ENCODE peak calls at places on chromosome 15, in nine cellular contexts. One of them, this sample, is unnamed. For H3K27me3 and H3K4me1, the result is how much of the 10 kb centered on the place peaks cover.

GRCh38 chr15:98753726-98754125 is 105.4 kb downstream of the IGF1R start:
- DNase-seq in spleen: no peak
- DNase-seq in CD8-positive, alpha-beta T cell: no peak
- DNase-seq in cardiac muscle cell: no peak
- DNase-seq in body of pancreas: no peak
- DNase-seq in mammary epithelial cell: no peak
- DNase-seq in uterus: no peak
- DNase-seq in ovary: no peak
- DNase-seq in adrenal gland: no peak
- DNase-seq in this sample: no peak

GRCh38 chr15:96585634-96586386 is 255.3 kb downstream of the NR2F2 start:
- DNase-seq in ovary: no peak
- DNase-seq in uterus: no peak
- DNase-seq in adrenal gland: no peak
- DNase-seq in mammary epithelial cell: no peak
- DNase-seq in spleen: no peak
- DNase-seq in CD8-positive, alpha-beta T cell: no peak
- DNase-seq in cardiac muscle cell: no peak
- DNase-seq in body of pancreas: no peak
- DNase-seq in this sample: no peak

GRCh38 chr15:41880156-41880877 is 13.5 kb downstream of the SPTBN5 start:
- DNase-seq in spleen: peak
- DNase-seq in ovary: no peak
- DNase-seq in body of pancreas: no peak
- DNase-seq in adrenal gland: no peak
- DNase-seq in CD8-positive, alpha-beta T cell: no peak
- DNase-seq in cardiac muscle cell: no peak
- DNase-seq in uterus: no peak
- DNase-seq in mammary epithelial cell: no peak
- DNase-seq in this sample: no peak

GRCh38 chr15:84657748-84658079 is 285 bp downstream of the NMB start:
- DNase-seq in uterus: peak
- DNase-seq in spleen: no peak
- DNase-seq in body of pancreas: no peak
- DNase-seq in ovary: no peak
- DNase-seq in CD8-positive, alpha-beta T cell: no peak
- DNase-seq in mammary epithelial cell: no peak
- DNase-seq in adrenal gland: no peak
- DNase-seq in cardiac muscle cell: no peak
- DNase-seq in this sample: no peak

GRCh38 chr15:41789237-41789636 is 15.0 kb downstream of the MAPKBP1 start:
- DNase-seq in ovary: no peak
- DNase-seq in CD8-positive, alpha-beta T cell: no peak
- DNase-seq in uterus: no peak
- DNase-seq in spleen: no peak
- DNase-seq in cardiac muscle cell: peak
- DNase-seq in adrenal gland: no peak
- DNase-seq in body of pancreas: no peak
- DNase-seq in mammary epithelial cell: no peak
- DNase-seq in this sample: no peak

GRCh38 chr15:71456362-71456761 is 341.1 kb downstream of the THSD4 start:
- DNase-seq in ovary: no peak
- DNase-seq in CD8-positive, alpha-beta T cell: no peak
- DNase-seq in adrenal gland: no peak
- DNase-seq in mammary epithelial cell: no peak
- DNase-seq in spleen: no peak
- DNase-seq in cardiac muscle cell: no peak
- DNase-seq in body of pancreas: no peak
- DNase-seq in uterus: no peak
- DNase-seq in this sample: no peak

GRCh38 chr15:77532067-77532710 is 100.5 kb downstream of the LINGO1 start:
- DNase-seq in CD8-positive, alpha-beta T cell: no peak
- DNase-seq in mammary epithelial cell: no peak
- DNase-seq in adrenal gland: no peak
- DNase-seq in uterus: no peak
- DNase-seq in ovary: peak
- DNase-seq in spleen: peak
- DNase-seq in cardiac muscle cell: no peak
- DNase-seq in body of pancreas: no peak
- DNase-seq in this sample: no peak

GRCh38 chr15:70508561-70509281 is 254.6 kb downstream of the UACA start:
- DNase-seq in mammary epithelial cell: peak
- DNase-seq in body of pancreas: no peak
- DNase-seq in ovary: no peak
- DNase-seq in adrenal gland: no peak
- DNase-seq in spleen: peak
- DNase-seq in cardiac muscle cell: no peak
- DNase-seq in uterus: no peak
- DNase-seq in CD8-positive, alpha-beta T cell: no peak
- DNase-seq in this sample: no peak

GRCh38 chr15:66757521-66757920 is 55.5 kb downstream of the SMAD6 start:
- DNase-seq in cardiac muscle cell: no peak
- DNase-seq in mammary epithelial cell: no peak
- DNase-seq in spleen: peak
- DNase-seq in uterus: no peak
- DNase-seq in adrenal gland: no peak
- DNase-seq in body of pancreas: peak
- DNase-seq in CD8-positive, alpha-beta T cell: no peak
- DNase-seq in ovary: peak
- DNase-seq in this sample: no peak

GRCh38 chr15:85614059-85614458 is 180.7 kb downstream of the KLHL25 start:
- DNase-seq in spleen: no peak
- DNase-seq in adrenal gland: no peak
- DNase-seq in mammary epithelial cell: no peak
- DNase-seq in cardiac muscle cell: no peak
- DNase-seq in uterus: no peak
- DNase-seq in CD8-positive, alpha-beta T cell: no peak
- DNase-seq in ovary: no peak
- DNase-seq in body of pancreas: no peak
- DNase-seq in this sample: no peak

GRCh38 chr15:39629376-39629775 is 48.5 kb downstream of the THBS1 start:
- DNase-seq in uterus: no peak
- DNase-seq in adrenal gland: no peak
- DNase-seq in mammary epithelial cell: peak
- DNase-seq in cardiac muscle cell: no peak
- DNase-seq in body of pancreas: no peak
- DNase-seq in CD8-positive, alpha-beta T cell: peak
- DNase-seq in spleen: no peak
- DNase-seq in ovary: no peak
- DNase-seq in this sample: no peak

GRCh38 chr15:37891754-37892368 is 42.6 kb upstream of the TMCO5A start:
- DNase-seq in body of pancreas: peak
- DNase-seq in mammary epithelial cell: peak
- DNase-seq in cardiac muscle cell: peak
- DNase-seq in ovary: no peak
- DNase-seq in adrenal gland: peak
- DNase-seq in CD8-positive, alpha-beta T cell: no peak
- DNase-seq in uterus: no peak
- DNase-seq in spleen: no peak
- DNase-seq in this sample: no peak

GRCh38 chr15:59371458-59372351 is 966 bp downstream of the MYO1E start:
- DNase-seq in body of pancreas: peak
- DNase-seq in CD8-positive, alpha-beta T cell: no peak
- DNase-seq in spleen: peak
- DNase-seq in mammary epithelial cell: peak
- DNase-seq in uterus: peak
- DNase-seq in ovary: peak
- DNase-seq in adrenal gland: no peak
- DNase-seq in cardiac muscle cell: peak
- DNase-seq in this sample: peak

GRCh38 chr15:101393172-101393571 is 96.3 kb downstream of the PCSK6 start:
- DNase-seq in body of pancreas: no peak
- DNase-seq in spleen: no peak
- DNase-seq in ovary: no peak
- DNase-seq in adrenal gland: no peak
- DNase-seq in uterus: no peak
- DNase-seq in cardiac muscle cell: no peak
- DNase-seq in mammary epithelial cell: no peak
- DNase-seq in CD8-positive, alpha-beta T cell: no peak
- DNase-seq in this sample: no peak

GRCh38 chr15:60345616-60346015 is 52.2 kb downstream of the ANXA2 start:
- DNase-seq in uterus: no peak
- DNase-seq in ovary: no peak
- DNase-seq in spleen: no peak
- DNase-seq in body of pancreas: no peak
- DNase-seq in CD8-positive, alpha-beta T cell: no peak
- DNase-seq in adrenal gland: no peak
- DNase-seq in cardiac muscle cell: no peak
- DNase-seq in mammary epithelial cell: no peak
- DNase-seq in this sample: no peak

GRCh38 chr15:71391421-71392047 is 276.3 kb downstream of the THSD4 start:
- DNase-seq in cardiac muscle cell: no peak
- DNase-seq in body of pancreas: peak
- DNase-seq in spleen: no peak
- DNase-seq in adrenal gland: no peak
- DNase-seq in CD8-positive, alpha-beta T cell: no peak
- DNase-seq in uterus: no peak
- DNase-seq in mammary epithelial cell: no peak
- DNase-seq in ovary: no peak
- DNase-seq in this sample: no peak

GRCh38 chr15:41944313-41944940 is 27.9 kb downstream of the EHD4 start:
- DNase-seq in cardiac muscle cell: peak
- DNase-seq in body of pancreas: peak
- DNase-seq in mammary epithelial cell: peak
- DNase-seq in ovary: peak
- DNase-seq in adrenal gland: no peak
- DNase-seq in CD8-positive, alpha-beta T cell: no peak
- DNase-seq in spleen: no peak
- DNase-seq in uterus: peak
- DNase-seq in this sample: peak

GRCh38 chr15:29081781-29082180 is 187.8 kb downstream of the NSMCE3 start:
- DNase-seq in spleen: peak
- DNase-seq in uterus: no peak
- DNase-seq in cardiac muscle cell: no peak
- DNase-seq in mammary epithelial cell: no peak
- DNase-seq in ovary: no peak
- DNase-seq in CD8-positive, alpha-beta T cell: no peak
- DNase-seq in body of pancreas: no peak
- DNase-seq in adrenal gland: no peak
- DNase-seq in this sample: no peak

GRCh38 chr15:60373745-60374144 is 24.0 kb downstream of the ANXA2 start:
- DNase-seq in body of pancreas: no peak
- DNase-seq in ovary: no peak
- DNase-seq in uterus: no peak
- DNase-seq in spleen: no peak
- DNase-seq in cardiac muscle cell: no peak
- DNase-seq in CD8-positive, alpha-beta T cell: no peak
- DNase-seq in adrenal gland: no peak
- DNase-seq in mammary epithelial cell: no peak
- DNase-seq in this sample: no peak

GRCh38 chr15:87669846-87670245 is 586.7 kb downstream of the NTRK3 start:
- DNase-seq in CD8-positive, alpha-beta T cell: no peak
- DNase-seq in mammary epithelial cell: no peak
- DNase-seq in body of pancreas: no peak
- DNase-seq in ovary: no peak
- DNase-seq in uterus: no peak
- DNase-seq in cardiac muscle cell: no peak
- DNase-seq in spleen: no peak
- DNase-seq in adrenal gland: no peak
- DNase-seq in this sample: no peak

GRCh38 chr15:97084650-97085049 is 754.1 kb downstream of the NR2F2 start:
- DNase-seq in CD8-positive, alpha-beta T cell: no peak
- DNase-seq in body of pancreas: no peak
- DNase-seq in ovary: no peak
- DNase-seq in mammary epithelial cell: peak
- DNase-seq in spleen: no peak
- DNase-seq in adrenal gland: no peak
- DNase-seq in cardiac muscle cell: no peak
- DNase-seq in uterus: no peak
- DNase-seq in this sample: no peak

GRCh38 chr15:99431661-99432091 is 134.1 kb upstream of the MEF2A start:
- DNase-seq in body of pancreas: no peak
- DNase-seq in spleen: peak
- DNase-seq in uterus: peak
- DNase-seq in adrenal gland: no peak
- DNase-seq in CD8-positive, alpha-beta T cell: no peak
- DNase-seq in ovary: peak
- DNase-seq in cardiac muscle cell: no peak
- DNase-seq in mammary epithelial cell: no peak
- DNase-seq in this sample: peak

GRCh38 chr15:76333720-76334437 is 2.7 kb upstream of the ISL2 start:
- DNase-seq in uterus: no peak
- DNase-seq in spleen: no peak
- DNase-seq in adrenal gland: peak
- DNase-seq in CD8-positive, alpha-beta T cell: no peak
- DNase-seq in ovary: no peak
- DNase-seq in cardiac muscle cell: peak
- DNase-seq in body of pancreas: no peak
- DNase-seq in mammary epithelial cell: no peak
- DNase-seq in this sample: no peak
- H3K27me3 ChIP-seq in uterus: under half
- H3K27me3 ChIP-seq in spleen: half or more
- H3K27me3 ChIP-seq in adrenal gland: half or more
- H3K27me3 ChIP-seq in CD8-positive, alpha-beta T cell: under half
- H3K27me3 ChIP-seq in ovary: under half
- H3K27me3 ChIP-seq in cardiac muscle cell: half or more
- H3K27me3 ChIP-seq in body of pancreas: under half
- H3K27me3 ChIP-seq in mammary epithelial cell: under half
- H3K27me3 ChIP-seq in this sample: half or more

GRCh38 chr15:48131324-48131723 is 10.5 kb downstream of the SLC24A5 start:
- DNase-seq in adrenal gland: no peak
- DNase-seq in uterus: no peak
- DNase-seq in ovary: no peak
- DNase-seq in mammary epithelial cell: no peak
- DNase-seq in CD8-positive, alpha-beta T cell: no peak
- DNase-seq in cardiac muscle cell: no peak
- DNase-seq in spleen: no peak
- DNase-seq in body of pancreas: no peak
- DNase-seq in this sample: no peak
- H3K4me1 ChIP-seq in adrenal gland: under half
- H3K4me1 ChIP-seq in uterus: under half
- H3K4me1 ChIP-seq in ovary: under half
- H3K4me1 ChIP-seq in mammary epithelial cell: under half
- H3K4me1 ChIP-seq in CD8-positive, alpha-beta T cell: under half
- H3K4me1 ChIP-seq in cardiac muscle cell: under half
- H3K4me1 ChIP-seq in spleen: under half
- H3K4me1 ChIP-seq in body of pancreas: under half
- H3K4me1 ChIP-seq in this sample: under half

DNA sequence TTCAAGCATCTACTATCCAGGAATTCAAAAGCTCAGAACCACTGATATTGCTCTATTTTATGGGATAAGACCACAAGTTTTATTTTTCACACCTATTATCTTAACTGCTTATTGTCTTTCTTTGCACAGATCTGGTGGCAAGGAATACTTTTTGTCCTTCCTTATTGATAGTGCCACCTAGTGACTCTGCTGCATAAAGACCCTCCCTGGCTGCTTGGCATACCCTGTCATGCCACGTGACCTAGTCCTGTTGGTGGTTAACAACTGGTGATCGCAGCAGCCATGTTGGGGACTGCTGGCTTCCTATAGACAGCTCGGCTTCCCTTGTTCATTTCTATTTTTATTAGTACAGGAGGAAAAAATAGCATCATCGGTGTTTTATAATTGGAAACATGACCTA is 236.3 kb downstream of the MEX3B start:
- DNase-seq in cardiac muscle cell: peak
- DNase-seq in body of pancreas: no peak
- DNase-seq in ovary: no peak
- DNase-seq in CD8-positive, alpha-beta T cell: no peak
- DNase-seq in spleen: no peak
- DNase-seq in mammary epithelial cell: no peak
- DNase-seq in uterus: no peak
- DNase-seq in adrenal gland: no peak
- DNase-seq in this sample: no peak
- TF ChIP-seq CTCF in cardiac muscle cell: peak
- TF ChIP-seq CTCF in body of pancreas: no peak
- TF ChIP-seq CTCF in ovary: no peak
- TF ChIP-seq CTCF in CD8-positive, alpha-beta T cell: no peak
- TF ChIP-seq CTCF in spleen: no peak
- TF ChIP-seq CTCF in mammary epithelial cell: peak
- TF ChIP-seq CTCF in uterus: peak
- TF ChIP-seq CTCF in adrenal gland: no peak
- TF ChIP-seq CTCF in this sample: peak

GRCh38 chr15:76330281-76330680 is 6.3 kb upstream of the ISL2 start:
- DNase-seq in ovary: peak
- DNase-seq in spleen: no peak
- DNase-seq in body of pancreas: peak
- DNase-seq in cardiac muscle cell: peak
- DNase-seq in adrenal gland: peak
- DNase-seq in mammary epithelial cell: peak
- DNase-seq in uterus: no peak
- DNase-seq in CD8-positive, alpha-beta T cell: no peak
- DNase-seq in this sample: no peak
- H3K27me3 ChIP-seq in ovary: under half
- H3K27me3 ChIP-seq in spleen: under half
- H3K27me3 ChIP-seq in body of pancreas: under half
- H3K27me3 ChIP-seq in cardiac muscle cell: under half
- H3K27me3 ChIP-seq in adrenal gland: under half
- H3K27me3 ChIP-seq in mammary epithelial cell: under half
- H3K27me3 ChIP-seq in uterus: under half
- H3K27me3 ChIP-seq in CD8-positive, alpha-beta T cell: under half
- H3K27me3 ChIP-seq in this sample: half or more

This sample was measured in left ventricle myocardium inferior.